ENCODE peak calls at places on chromosomes 12 and 14, in seven cellular contexts. F is natural killer cell treated with Interleukin-12 subunit alpha and Interleukin-12 subunit beta and Interleukin-15 and Interleukin-18, amount 100 ng/mL, for 72 hours; W is T-cell; O is cardiac fibroblast; R is HCT116; J is substantia nigra; L is left cardiac atrium. D is an unnamed sample.

GRCh38 chr12:77850698-77851097 is 20.0 kb downstream of the NAV3 start:
- DNase-seq in W (no peak), J (no peak), F (no peak), O (no peak), R (no peak), L (no peak), D (no peak)

GRCh38 chr14:22886500-22887259 is 3.7 kb downstream of the REM2 start:
- DNase-seq in F (peak; percentile 83), O (peak; percentile 64), R (peak; percentile 49), L (peak; percentile 65), W (peak; percentile 64), J (no peak), D (peak; percentile 82)

GRCh38 chr14:29908652-29909577 is 18.7 kb downstream of the PRKD1 start:
- DNase-seq in W (no peak), J (no peak), L (no peak), O (no peak), F (no peak), R (no peak), D (no peak)

GRCh38 chr12:54428050-54429013 is 9.3 kb upstream of the ITGA5 start:
- DNase-seq in J (no peak), R (no peak), W (no peak), L (peak; percentile 64), F (no peak), O (peak; percentile 97), D (peak; percentile 87)

GRCh38 chr12:104687823-104688573 is 231.2 kb downstream of the CHST11 start:
- DNase-seq in W (peak; percentile 16), R (no peak), F (peak; percentile 90), O (no peak), J (no peak), L (no peak), D (no peak)

GRCh38 chr12:2689393-2689792 is 105.4 kb upstream of the FKBP4 start:
- DNase-seq in J (no peak), F (no peak), R (no peak), W (no peak), L (no peak), O (no peak), D (no peak)

GRCh38 chr12:67339530-67339929 is 70.4 kb downstream of the CAND1 start:
- DNase-seq in O (no peak), W (no peak), F (no peak), L (no peak), J (no peak), R (no peak), D (no peak)

GRCh38 chr12:90679674-90680073 is 275.3 kb downstream of the CCER1 start:
- DNase-seq in L (no peak), R (no peak), W (no peak), F (no peak), J (no peak), O (no peak), D (peak; percentile 65)

GRCh38 chr12:98684199-98684598 is 39.1 kb downstream of the APAF1 start:
- DNase-seq in R (no peak), O (no peak), W (no peak), J (no peak), F (no peak), L (no peak), D (no peak)

GRCh38 chr12:27555928-27556778 is 32.1 kb downstream of the PPFIBP1 start:
- DNase-seq in F (no peak), L (no peak), W (no peak), J (no peak), O (peak; percentile 76), R (no peak), D (peak; percentile 28)

GRCh38 chr12:18387706-18388105 is 126.4 kb downstream of the PIK3C2G start:
- DNase-seq in O (peak; percentile 4), R (no peak), J (no peak), W (no peak), L (no peak), F (no peak), D (no peak)

GRCh38 chr12:79844693-79845092 is 90.2 kb downstream of the PPP1R12A start:
- DNase-seq in R (peak; percentile 71), O (peak; percentile 71), W (no peak), F (no peak), J (no peak), L (no peak), D (peak; percentile 51)

GRCh38 chr12:52925717-52926595 is 21.1 kb upstream of the KRT8 start:
- DNase-seq in W (no peak), R (no peak), J (no peak), F (no peak), O (no peak), L (no peak), D (no peak)

GRCh38 chr14:58731465-58732330 is 93.9 kb downstream of the DACT1 start:
- DNase-seq in W (no peak), J (no peak), L (no peak), O (peak; percentile 99), R (peak; percentile 96), F (no peak), D (peak; percentile 93)

GRCh38 chr14:66758031-66758613 is 250.2 kb downstream of the GPHN start:
- DNase-seq in R (no peak), W (no peak), J (no peak), L (no peak), F (no peak), O (no peak), D (no peak)

GRCh38 chr14:73188501-73188903 is 48.8 kb upstream of the PAPLN start:
- DNase-seq in O (peak; percentile 75), W (no peak), R (no peak), L (no peak), J (no peak), F (no peak), D (peak; percentile 76)

GRCh38 chr12:42255221-42255874 is 17.3 kb upstream of the YAF2 start:
- DNase-seq in O (no peak), W (no peak), F (no peak), L (no peak), J (no peak), R (no peak), D (no peak)

GRCh38 chr12:30154996-30155730 is 371.4 kb upstream of the TMTC1 start:
- DNase-seq in R (no peak), J (no peak), L (no peak), F (no peak), W (no peak), O (peak; percentile 62), D (no peak)

GRCh38 chr14:54127526-54127925 is 170.9 kb upstream of the BMP4 start:
- DNase-seq in W (no peak), O (peak; percentile 51), F (no peak), J (no peak), L (no peak), R (no peak), D (peak; percentile 46)

GRCh38 chr12:26292596-26292995 is 97.2 kb downstream of the SSPN start:
- DNase-seq in J (no peak), W (no peak), L (no peak), R (no peak), O (no peak), F (no peak), D (no peak)

GRCh38 chr14:53399057-53399456 is 245.9 kb upstream of the DDHD1 start:
- DNase-seq in O (peak; percentile 78), L (no peak), W (no peak), R (peak; percentile 22), F (no peak), J (no peak), D (peak; percentile 5)

GRCh38 chr12:21438643-21439042 is 1.2 kb downstream of the PYROXD1 start:
- DNase-seq in L (no peak), W (no peak), J (no peak), F (no peak), R (no peak), O (peak; percentile 43), D (no peak)

GRCh38 chr14:100268591-100269207 is 29.8 kb downstream of the YY1 start:
- DNase-seq in F (no peak), R (no peak), O (peak; percentile 73), J (no peak), L (no peak), W (no peak), D (no peak)

GRCh38 chr12:100789146-100789545 is 5.4 kb upstream of the ANO4 start:
- DNase-seq in F (no peak), O (peak; percentile 51), R (no peak), J (no peak), L (no peak), W (no peak), D (peak; percentile 18)

GRCh38 chr14:69615471-69616407 is 4.3 kb downstream of the SUSD6 start:
- DNase-seq in R (no peak), W (peak; percentile 20), F (no peak), J (no peak), L (peak; percentile 65), O (peak; percentile 82), D (peak; percentile 52)

GRCh38 chr12:121600702-121601336 is 20.0 kb upstream of the KDM2B start:
- DNase-seq in O (no peak), R (no peak), J (no peak), L (no peak), W (no peak), F (no peak), D (no peak)

GRCh38 chr14:92439551-92440344 is 73.8 kb upstream of the RIN3 start:
- DNase-seq in F (no peak), R (no peak), J (no peak), W (no peak), O (no peak), L (peak; percentile 26), D (no peak)

GRCh38 chr14:68784995-68785816 is 7.7 kb downstream of the ZFP36L1 start:
- DNase-seq in J (no peak), L (no peak), W (no peak), O (peak; percentile 96), F (no peak), R (peak; percentile 86), D (peak; percentile 73)

GRCh38 chr12:120688527-120689071 is 1.6 kb downstream of the MLEC start:
- DNase-seq in J (no peak), L (no peak), R (no peak), F (no peak), W (no peak), O (peak; percentile 49), D (peak; percentile 43)

GRCh38 chr12:49641748-49642369 is 18.5 kb downstream of the PRPF40B start:
- DNase-seq in R (no peak), L (no peak), O (no peak), W (no peak), J (no peak), F (peak; percentile 20), D (no peak)

GRCh38 chr12:57237653-57237951 is 8.1 kb downstream of the SHMT2 start:
- DNase-seq in W (no peak), R (no peak), J (no peak), O (no peak), F (no peak), L (no peak), D (no peak)

GRCh38 chr14:25803419-25804018 is 753.6 kb upstream of the STXBP6 start:
- DNase-seq in F (no peak), J (no peak), W (no peak), L (no peak), O (no peak), R (no peak), D (no peak)

GRCh38 chr12:76552343-76552938 is 7.1 kb downstream of the OSBPL8 start:
- DNase-seq in L (no peak), W (no peak), O (peak; percentile 43), J (no peak), R (no peak), F (no peak), D (no peak)